ENCODE peak calls at places on chromosome 21, in four cellular contexts. N is K562, E is H1, G is HepG2. D is an unnamed sample.

GRCh38 chr21:33071878-33072306 is 2.0 kb downstream of the OLIG1 start:
- DNase-seq in N (no peak), E (no peak), G (no peak), D (no peak)

GRCh38 chr21:39007985-39008384 is 175.3 kb downstream of the PSMG1 start:
- DNase-seq in N (no peak), E (no peak), G (no peak), D (no peak)

GRCh38 chr21:41678944-41679343 is 87.9 kb downstream of the RIPK4 start:
- DNase-seq in N (peak; percentile 91), E (peak; percentile 82), G (peak; percentile 98), D (peak; percentile 90)

GRCh38 chr21:25911730-25912401 is 177.1 kb downstream of the GABPA start:
- DNase-seq in N (no peak), E (no peak), G (no peak), D (no peak)

GRCh38 chr21:23853796-23854379 is 1753.4 kb downstream of the MRPL39 start:
- DNase-seq in N (peak; percentile 64), E (no peak), G (no peak), D (no peak)

GRCh38 chr21:42097274-42097673 is 26.2 kb downstream of the UMODL1 start:
- DNase-seq in N (no peak), E (no peak), G (no peak), D (no peak)

GRCh38 chr21:41745971-41746743 is 20.7 kb downstream of the RIPK4 start:
- DNase-seq in N (peak; percentile 39), E (no peak), G (no peak), D (no peak)

GRCh38 chr21:37829447-37829846 is 86.8 kb downstream of the KCNJ6 start:
- DNase-seq in N (no peak), E (no peak), G (peak; percentile 23), D (peak; percentile 10)

GRCh38 chr21:14581902-14582457 is 35.9 kb upstream of the SAMSN1 start:
- DNase-seq in N (peak; percentile 80), E (no peak), G (no peak), D (no peak)

GRCh38 chr21:42569732-42570301 is 56.2 kb downstream of the SLC37A1 start:
- DNase-seq in N (no peak), E (no peak), G (no peak), D (no peak)

GRCh38 chr21:15564907-15565306 is 164.9 kb upstream of the USP25 start:
- DNase-seq in N (no peak), E (no peak), G (no peak), D (no peak)

GRCh38 chr21:25936776-25937175 is 202.0 kb downstream of the GABPA start:
- DNase-seq in N (no peak), E (no peak), G (no peak), D (no peak)

GRCh38 chr21:16579538-16579937 is 849.8 kb downstream of the USP25 start:
- DNase-seq in N (no peak), E (no peak), G (no peak), D (no peak)

GRCh38 chr21:15775291-15775690 is 45.5 kb downstream of the USP25 start:
- DNase-seq in N (no peak), E (no peak), G (no peak), D (no peak)

GRCh38 chr21:42223826-42224575 is 5.1 kb downstream of the ABCG1 start:
- DNase-seq in N (no peak), E (no peak), G (no peak), D (no peak)

GRCh38 chr21:42220138-42220701 is 1.3 kb downstream of the ABCG1 start:
- DNase-seq in N (peak; percentile 25), E (no peak), G (peak; percentile 39), D (peak; percentile 40)

GRCh38 chr21:36747815-36748381 is 49.0 kb downstream of the SIM2 start:
- DNase-seq in N (peak; percentile 70), E (no peak), G (peak; percentile 23), D (no peak)

GRCh38 chr21:38533887-38534286 is 35.6 kb upstream of the ERG start:
- DNase-seq in N (no peak), E (no peak), G (no peak), D (no peak)

GRCh38 chr21:40901690-40902089 is 54.7 kb upstream of the DSCAM start:
- DNase-seq in N (no peak), E (no peak), G (no peak), D (no peak)

GRCh38 chr21:28913071-28913470 is 79.6 kb downstream of the LTN1 start:
- DNase-seq in N (no peak), E (no peak), G (no peak), D (no peak)
- TF ChIP-seq PHF8 in N (no peak), E (no peak), G (no peak), D (no peak)

GRCh38 chr21:45465105-45465504 is 60.1 kb downstream of the COL18A1 start:
- DNase-seq in N (no peak), E (no peak), G (no peak), D (no peak)
- TF ChIP-seq PHF8 in N (no peak), E (no peak), G (no peak), D (no peak)

DNA sequence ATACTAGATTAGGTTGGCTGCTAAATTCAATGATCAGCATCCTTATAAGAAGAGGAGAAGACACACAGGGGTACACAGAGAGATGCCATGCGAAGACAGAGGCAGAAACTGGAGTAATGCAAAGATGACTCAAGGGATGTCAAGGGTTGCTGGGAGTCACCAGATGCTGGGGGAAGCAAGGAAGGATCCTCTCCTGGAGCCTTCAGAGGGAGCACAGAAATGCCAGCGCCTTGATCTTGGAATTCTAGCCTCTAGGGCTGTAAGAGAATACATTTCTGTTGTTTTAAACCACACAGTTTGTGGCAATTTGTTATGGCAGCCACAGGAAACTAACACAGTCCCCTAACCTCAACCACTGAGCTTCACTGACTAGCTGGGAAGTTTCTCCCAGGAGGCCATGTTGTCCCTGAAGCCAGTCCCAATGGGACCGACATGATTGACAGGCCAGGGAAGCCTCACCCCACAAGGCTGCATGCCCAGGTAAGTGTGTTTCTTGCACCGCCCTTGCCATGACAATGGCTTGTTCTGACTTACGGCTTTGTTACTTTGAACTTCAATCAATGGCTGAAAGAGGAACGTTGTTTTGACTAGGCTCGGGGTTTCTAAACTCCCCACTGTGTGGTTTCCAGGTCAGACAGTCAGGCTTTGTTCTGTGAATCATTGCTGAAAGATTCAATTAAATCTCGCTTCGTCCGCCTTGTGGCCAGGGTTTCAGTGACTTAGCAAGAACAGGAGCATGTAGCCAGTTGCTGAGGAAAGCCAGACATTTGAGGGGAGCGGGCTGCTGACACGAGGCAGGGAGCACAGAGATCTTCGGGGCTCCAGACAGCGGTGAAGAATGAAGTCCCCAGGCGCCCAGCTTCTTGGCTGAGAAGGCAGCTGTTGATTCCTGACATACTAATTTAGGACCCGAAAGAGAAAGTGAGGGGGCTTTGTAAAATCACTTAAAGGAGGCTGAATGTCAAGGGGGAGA is 62.3 kb downstream of the RUNX1 start:
- DNase-seq in N (no peak), E (peak; percentile 15), G (peak; percentile 84), D (no peak)
- TF ChIP-seq PHF8 in N (no peak), E (no peak), G (no peak), D (no peak)

GRCh38 chr21:44509539-44509938 is 30.5 kb downstream of the KRTAP10-1 start:
- DNase-seq in N (no peak), E (no peak), G (no peak), D (no peak)

GRCh38 chr21:44511219-44511937 is 28.6 kb downstream of the KRTAP10-1 start:
- DNase-seq in N (no peak), E (no peak), G (no peak), D (no peak)

GRCh38 chr21:44510109-44510507 is 29.9 kb downstream of the KRTAP10-1 start:
- DNase-seq in N (no peak), E (no peak), G (no peak), D (no peak)

GRCh38 chr21:44511938-44512275 is 28.1 kb downstream of the KRTAP10-1 start:
- DNase-seq in N (no peak), E (no peak), G (no peak), D (no peak)

DNA sequence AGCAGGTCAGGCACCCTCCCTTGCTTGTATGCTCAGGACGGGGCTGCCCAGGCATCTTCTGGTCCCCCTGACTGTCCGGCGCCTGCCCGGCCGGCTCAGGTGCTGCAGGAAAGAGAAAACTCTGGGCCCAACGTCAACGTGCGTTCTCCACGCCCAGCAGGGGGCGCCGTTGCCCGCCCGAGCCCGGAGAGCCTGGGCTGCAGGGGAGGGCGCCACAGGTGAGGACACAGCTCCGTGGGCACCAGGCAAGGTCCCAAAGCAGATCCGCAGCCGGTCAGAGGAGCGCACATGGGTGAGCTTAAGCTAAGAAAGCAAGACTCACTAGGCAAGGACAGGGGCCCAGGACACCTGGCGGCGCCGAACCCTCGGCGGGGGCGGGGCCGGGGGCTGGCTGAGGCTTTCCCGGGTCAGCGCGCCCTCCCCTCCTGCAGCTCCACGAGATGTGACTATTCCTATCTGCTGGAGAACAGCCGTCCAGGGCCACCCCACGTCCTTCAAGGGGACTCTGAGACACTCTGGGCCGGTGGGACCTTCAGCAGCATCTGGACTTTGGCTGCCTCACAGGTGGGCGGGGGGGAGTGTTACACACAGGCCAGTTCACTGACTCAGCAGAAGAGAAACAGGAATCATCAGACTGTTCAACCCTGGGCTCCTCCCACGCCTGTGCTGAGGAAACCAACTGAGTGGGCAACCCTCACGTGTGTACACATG is 29.3 kb downstream of the KRTAP10-1 start:
- DNase-seq in N (peak; percentile 78), E (peak; percentile 43), G (peak; percentile 57), D (peak; percentile 20)
- TF ChIP-seq PHF8 in N (no peak), E (no peak), G (no peak), D (no peak)

GRCh38 chr21:44738621-44739020 is 27.2 kb upstream of the TSPEAR start:
- DNase-seq in N (no peak), E (no peak), G (no peak), D (no peak)

GRCh38 chr21:44740721-44741120 is 29.3 kb upstream of the TSPEAR start:
- DNase-seq in N (no peak), E (no peak), G (no peak), D (no peak)

GRCh38 chr21:44741921-44742320 is 30.5 kb upstream of the TSPEAR start:
- DNase-seq in N (no peak), E (no peak), G (no peak), D (no peak)

GRCh38 chr21:44739316-44739715 is 27.9 kb upstream of the TSPEAR start:
- DNase-seq in N (no peak), E (no peak), G (no peak), D (no peak)

GRCh38 chr21:44742418-44743153 is 31.2 kb upstream of the TSPEAR start:
- DNase-seq in N (peak; percentile 41), E (no peak), G (peak; percentile 30), D (no peak)
- TF ChIP-seq PHF8 in N (no peak), E (no peak), G (no peak), D (no peak)

GRCh38 chr21:27406297-27407009 is 439.6 kb upstream of the ADAMTS5 start:
- DNase-seq in N (no peak), E (no peak), G (no peak), D (no peak)
- TF ChIP-seq PHF8 in N (no peak), E (no peak), G (no peak), D (no peak)

GRCh38 chr21:31354604-31355443 is 10.8 kb upstream of the TIAM1 start:
- DNase-seq in N (peak; percentile 17), E (no peak), G (no peak), D (peak; percentile 16)
- TF ChIP-seq PHF8 in N (no peak), E (no peak), G (no peak), D (no peak)

DNA sequence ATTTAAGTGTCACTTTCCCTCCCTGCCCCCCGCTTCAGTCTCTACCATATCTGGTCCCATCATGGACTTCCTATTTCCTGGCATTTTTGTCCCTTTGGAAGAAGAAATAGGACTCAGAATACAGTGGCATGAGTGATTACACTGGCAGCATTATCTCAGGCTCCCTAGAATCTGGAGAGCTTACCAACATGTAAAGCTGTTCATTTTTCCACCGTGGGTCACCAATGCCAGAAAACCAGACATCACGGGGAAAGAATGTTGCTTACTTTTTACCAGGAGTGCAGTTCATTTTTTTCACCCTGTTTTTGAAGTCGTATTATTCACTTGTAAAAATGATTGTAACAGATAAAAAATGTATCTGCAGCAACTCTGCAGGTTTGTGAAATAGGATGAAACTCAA is 44.8 kb downstream of the BACH1 start:
- DNase-seq in N (no peak), E (no peak), G (no peak), D (no peak)
- TF ChIP-seq PHF8 in N (no peak), E (no peak), G (no peak), D (no peak)

D was measured in A549.